ENCODE peak calls at places on chromosome 9, in ten cellular contexts. One of them, this sample, is unnamed.

GRCh38 chr9:133715295-133715865 is 22.8 kb downstream of the SARDH start:
- DNase-seq in adrenal gland: peak
- DNase-seq in heart left ventricle: peak
- DNase-seq in upper lobe of left lung: no peak
- DNase-seq in NB4: peak
- DNase-seq in right lobe of liver: peak
- DNase-seq in transverse colon: no peak
- DNase-seq in A549: no peak
- DNase-seq in stomach: no peak
- DNase-seq in IMR-90: peak
- DNase-seq in this sample: peak

GRCh38 chr9:21583628-21584027 is 101.5 kb upstream of the IFNE start:
- DNase-seq in adrenal gland: no peak
- DNase-seq in heart left ventricle: no peak
- DNase-seq in upper lobe of left lung: no peak
- DNase-seq in NB4: no peak
- DNase-seq in right lobe of liver: no peak
- DNase-seq in transverse colon: no peak
- DNase-seq in A549: no peak
- DNase-seq in stomach: no peak
- DNase-seq in IMR-90: no peak
- DNase-seq in this sample: no peak

GRCh38 chr9:128321343-128321742 is 904 bp downstream of the TRUB2 start:
- DNase-seq in adrenal gland: no peak
- DNase-seq in heart left ventricle: no peak
- DNase-seq in upper lobe of left lung: no peak
- DNase-seq in NB4: no peak
- DNase-seq in right lobe of liver: no peak
- DNase-seq in transverse colon: no peak
- DNase-seq in A549: no peak
- DNase-seq in stomach: no peak
- DNase-seq in IMR-90: no peak
- DNase-seq in this sample: no peak

GRCh38 chr9:105541838-105542237 is 16.1 kb upstream of the FKTN start:
- DNase-seq in adrenal gland: no peak
- DNase-seq in heart left ventricle: no peak
- DNase-seq in upper lobe of left lung: no peak
- DNase-seq in NB4: no peak
- DNase-seq in right lobe of liver: no peak
- DNase-seq in transverse colon: no peak
- DNase-seq in A549: no peak
- DNase-seq in stomach: no peak
- DNase-seq in IMR-90: no peak
- DNase-seq in this sample: no peak

GRCh38 chr9:106111039-106111740 is 416.8 kb downstream of the TMEM38B start:
- DNase-seq in adrenal gland: no peak
- DNase-seq in heart left ventricle: no peak
- DNase-seq in upper lobe of left lung: no peak
- DNase-seq in NB4: no peak
- DNase-seq in right lobe of liver: no peak
- DNase-seq in transverse colon: no peak
- DNase-seq in A549: no peak
- DNase-seq in stomach: no peak
- DNase-seq in IMR-90: no peak
- DNase-seq in this sample: no peak

GRCh38 chr9:21060919-21061561 is 16.7 kb downstream of the IFNB1 start:
- DNase-seq in adrenal gland: no peak
- DNase-seq in heart left ventricle: no peak
- DNase-seq in upper lobe of left lung: no peak
- DNase-seq in NB4: peak
- DNase-seq in right lobe of liver: no peak
- DNase-seq in transverse colon: peak
- DNase-seq in A549: no peak
- DNase-seq in stomach: no peak
- DNase-seq in IMR-90: peak
- DNase-seq in this sample: no peak

GRCh38 chr9:32968101-32969011 is 33.1 kb downstream of the APTX start:
- DNase-seq in adrenal gland: peak
- DNase-seq in heart left ventricle: no peak
- DNase-seq in upper lobe of left lung: peak
- DNase-seq in NB4: peak
- DNase-seq in right lobe of liver: peak
- DNase-seq in transverse colon: peak
- DNase-seq in A549: peak
- DNase-seq in stomach: peak
- DNase-seq in IMR-90: peak
- DNase-seq in this sample: no peak

GRCh38 chr9:1979815-1980367 is 35.3 kb upstream of the SMARCA2 start:
- DNase-seq in adrenal gland: no peak
- DNase-seq in heart left ventricle: no peak
- DNase-seq in upper lobe of left lung: no peak
- DNase-seq in NB4: peak
- DNase-seq in right lobe of liver: peak
- DNase-seq in transverse colon: no peak
- DNase-seq in A549: no peak
- DNase-seq in stomach: no peak
- DNase-seq in IMR-90: peak
- DNase-seq in this sample: no peak

GRCh38 chr9:7173139-7173538 is 415.4 kb downstream of the KDM4C start:
- DNase-seq in adrenal gland: no peak
- DNase-seq in heart left ventricle: no peak
- DNase-seq in upper lobe of left lung: no peak
- DNase-seq in NB4: no peak
- DNase-seq in right lobe of liver: no peak
- DNase-seq in transverse colon: no peak
- DNase-seq in A549: no peak
- DNase-seq in stomach: no peak
- DNase-seq in IMR-90: no peak
- DNase-seq in this sample: no peak

GRCh38 chr9:137506274-137506673 is 43.9 kb downstream of the PNPLA7 start:
- DNase-seq in adrenal gland: no peak
- DNase-seq in heart left ventricle: no peak
- DNase-seq in upper lobe of left lung: no peak
- DNase-seq in NB4: no peak
- DNase-seq in right lobe of liver: no peak
- DNase-seq in transverse colon: no peak
- DNase-seq in A549: peak
- DNase-seq in stomach: peak
- DNase-seq in IMR-90: no peak
- DNase-seq in this sample: peak
- H3K4me3 ChIP-seq in adrenal gland: no peak
- H3K4me3 ChIP-seq in heart left ventricle: no peak
- H3K4me3 ChIP-seq in upper lobe of left lung: no peak
- H3K4me3 ChIP-seq in NB4: no peak
- H3K4me3 ChIP-seq in right lobe of liver: no peak
- H3K4me3 ChIP-seq in transverse colon: no peak
- H3K4me3 ChIP-seq in A549: no peak
- H3K4me3 ChIP-seq in stomach: no peak
- H3K4me3 ChIP-seq in IMR-90: no peak
- H3K4me3 ChIP-seq in this sample: no peak

DNA sequence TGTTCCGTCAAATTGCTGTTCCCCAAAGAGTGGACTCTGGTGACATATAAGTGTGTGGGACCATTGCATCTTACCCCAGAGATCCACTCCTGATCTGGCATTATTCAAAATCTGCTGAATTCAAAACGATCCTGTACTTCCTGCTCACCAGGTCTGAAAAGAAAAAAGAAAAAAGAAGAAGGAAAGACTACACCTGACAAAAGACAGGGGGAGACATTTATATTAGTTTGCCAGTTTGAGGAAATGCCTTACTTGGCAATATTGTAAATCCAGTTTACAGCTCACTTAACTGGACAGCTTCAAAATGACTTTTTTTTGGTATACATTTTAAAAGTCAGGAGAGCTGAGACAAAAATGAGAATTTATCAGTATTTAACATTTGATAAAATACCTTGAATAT is 15.0 kb upstream of the GRHPR start:
- DNase-seq in adrenal gland: no peak
- DNase-seq in heart left ventricle: no peak
- DNase-seq in upper lobe of left lung: no peak
- DNase-seq in NB4: no peak
- DNase-seq in right lobe of liver: no peak
- DNase-seq in transverse colon: no peak
- DNase-seq in A549: peak
- DNase-seq in stomach: no peak
- DNase-seq in IMR-90: no peak
- DNase-seq in this sample: no peak
- TF ChIP-seq CTCF in adrenal gland: no peak
- TF ChIP-seq CTCF in heart left ventricle: no peak
- TF ChIP-seq CTCF in upper lobe of left lung: no peak
- TF ChIP-seq CTCF in NB4: no peak
- TF ChIP-seq CTCF in right lobe of liver: peak
- TF ChIP-seq CTCF in transverse colon: no peak
- TF ChIP-seq CTCF in A549: peak
- TF ChIP-seq CTCF in stomach: no peak
- TF ChIP-seq CTCF in IMR-90: peak
- TF ChIP-seq CTCF in this sample: peak

GRCh38 chr9:111483862-111484563 is at the start of gene ECPAS:
- DNase-seq in adrenal gland: peak
- DNase-seq in heart left ventricle: peak
- DNase-seq in upper lobe of left lung: peak
- DNase-seq in NB4: peak
- DNase-seq in right lobe of liver: peak
- DNase-seq in transverse colon: peak
- DNase-seq in A549: peak
- DNase-seq in stomach: peak
- DNase-seq in IMR-90: peak
- DNase-seq in this sample: peak
- TF ChIP-seq POLR2A in adrenal gland: no peak
- TF ChIP-seq POLR2A in heart left ventricle: peak
- TF ChIP-seq POLR2A in upper lobe of left lung: no peak
- TF ChIP-seq POLR2A in NB4: peak
- TF ChIP-seq POLR2A in right lobe of liver: peak
- TF ChIP-seq POLR2A in transverse colon: peak
- TF ChIP-seq POLR2A in A549: peak
- TF ChIP-seq POLR2A in stomach: no peak
- TF ChIP-seq POLR2A in IMR-90: peak
- TF ChIP-seq POLR2A in this sample: no peak

GRCh38 chr9:126514037-126514821 is 99.5 kb upstream of the LMX1B start:
- DNase-seq in adrenal gland: peak
- DNase-seq in heart left ventricle: peak
- DNase-seq in upper lobe of left lung: peak
- DNase-seq in NB4: peak
- DNase-seq in right lobe of liver: peak
- DNase-seq in transverse colon: peak
- DNase-seq in A549: peak
- DNase-seq in stomach: peak
- DNase-seq in IMR-90: peak
- DNase-seq in this sample: peak
- H3K4me3 ChIP-seq in adrenal gland: no peak
- H3K4me3 ChIP-seq in heart left ventricle: peak
- H3K4me3 ChIP-seq in upper lobe of left lung: no peak
- H3K4me3 ChIP-seq in NB4: no peak
- H3K4me3 ChIP-seq in right lobe of liver: no peak
- H3K4me3 ChIP-seq in transverse colon: no peak
- H3K4me3 ChIP-seq in A549: peak
- H3K4me3 ChIP-seq in stomach: peak
- H3K4me3 ChIP-seq in IMR-90: no peak
- H3K4me3 ChIP-seq in this sample: peak

DNA sequence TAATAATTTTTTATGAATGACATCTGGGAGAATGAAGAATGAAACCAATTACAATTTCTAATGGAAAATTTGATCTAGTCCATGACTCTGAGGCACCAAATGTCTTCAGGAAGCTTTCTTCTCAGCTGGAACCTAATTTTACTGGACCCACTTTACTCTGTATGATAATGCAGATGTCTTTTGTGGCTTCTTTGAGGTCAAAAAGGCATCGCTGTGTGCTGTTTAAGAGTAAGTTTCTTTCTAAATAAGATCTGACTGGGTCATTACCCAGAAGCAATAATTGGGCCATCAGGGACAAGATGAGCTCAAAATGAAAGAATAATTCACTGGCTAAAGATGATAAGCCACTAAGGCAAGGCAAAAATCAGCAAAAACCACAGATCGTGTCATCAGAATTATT is 633.4 kb downstream of the PSAT1 start:
- DNase-seq in adrenal gland: no peak
- DNase-seq in heart left ventricle: no peak
- DNase-seq in upper lobe of left lung: no peak
- DNase-seq in NB4: no peak
- DNase-seq in right lobe of liver: no peak
- DNase-seq in transverse colon: no peak
- DNase-seq in A549: no peak
- DNase-seq in stomach: no peak
- DNase-seq in IMR-90: no peak
- DNase-seq in this sample: no peak
- TF ChIP-seq CTCF in adrenal gland: no peak
- TF ChIP-seq CTCF in heart left ventricle: no peak
- TF ChIP-seq CTCF in upper lobe of left lung: no peak
- TF ChIP-seq CTCF in NB4: no peak
- TF ChIP-seq CTCF in right lobe of liver: no peak
- TF ChIP-seq CTCF in transverse colon: no peak
- TF ChIP-seq CTCF in A549: no peak
- TF ChIP-seq CTCF in stomach: no peak
- TF ChIP-seq CTCF in IMR-90: no peak
- TF ChIP-seq CTCF in this sample: no peak

DNA sequence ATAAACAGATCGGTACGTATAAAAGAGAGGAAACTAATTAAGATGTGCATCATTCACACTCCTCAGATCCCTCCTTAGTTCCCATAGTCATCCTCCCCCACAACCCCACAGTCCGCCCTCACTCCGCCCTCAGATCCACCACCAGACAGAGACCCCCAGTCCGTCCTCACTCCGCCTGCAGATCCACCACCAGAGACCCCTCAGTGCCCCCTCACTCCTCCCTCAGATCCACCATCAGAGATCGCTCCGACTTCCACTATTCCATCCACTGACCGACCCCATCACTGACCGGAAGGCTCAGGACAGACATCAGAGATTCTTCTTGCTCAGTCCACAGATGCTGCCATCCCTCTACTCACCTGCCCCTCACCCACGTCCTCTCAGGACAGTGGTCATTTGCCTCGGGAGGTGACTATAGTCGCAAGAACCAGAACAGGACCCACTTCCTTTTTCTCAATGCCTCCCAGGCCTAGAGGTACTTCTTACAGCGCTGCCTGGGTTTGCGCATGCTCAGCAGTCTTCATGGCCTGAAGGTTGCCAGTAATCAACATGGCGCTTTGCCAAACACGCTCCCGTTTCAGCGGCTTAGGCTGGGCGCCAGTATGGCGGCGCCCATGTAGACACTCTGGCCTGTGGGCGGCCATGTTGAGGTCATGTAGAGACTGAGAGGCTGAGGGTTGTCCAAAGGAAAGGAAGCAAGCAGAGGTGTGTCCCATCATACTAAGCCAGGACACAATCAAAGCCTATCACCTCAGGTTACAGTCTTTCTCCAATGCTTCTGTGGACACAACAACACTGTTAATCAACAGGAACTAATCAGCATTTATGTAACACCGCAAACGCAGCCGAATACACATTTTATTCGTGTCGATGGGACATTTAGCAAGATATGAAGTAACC is at the start of gene ZNF484:
- DNase-seq in adrenal gland: peak
- DNase-seq in heart left ventricle: peak
- DNase-seq in upper lobe of left lung: peak
- DNase-seq in NB4: peak
- DNase-seq in right lobe of liver: peak
- DNase-seq in transverse colon: peak
- DNase-seq in A549: peak
- DNase-seq in stomach: peak
- DNase-seq in IMR-90: peak
- DNase-seq in this sample: peak
- TF ChIP-seq POLR2A in adrenal gland: no peak
- TF ChIP-seq POLR2A in heart left ventricle: peak
- TF ChIP-seq POLR2A in upper lobe of left lung: no peak
- TF ChIP-seq POLR2A in NB4: peak
- TF ChIP-seq POLR2A in right lobe of liver: peak
- TF ChIP-seq POLR2A in transverse colon: peak
- TF ChIP-seq POLR2A in A549: no peak
- TF ChIP-seq POLR2A in stomach: no peak
- TF ChIP-seq POLR2A in IMR-90: peak
- TF ChIP-seq POLR2A in this sample: no peak

GRCh38 chr9:5511476-5511875 is 1.1 kb downstream of the PDCD1LG2 start:
- DNase-seq in adrenal gland: no peak
- DNase-seq in heart left ventricle: no peak
- DNase-seq in upper lobe of left lung: no peak
- DNase-seq in NB4: no peak
- DNase-seq in right lobe of liver: no peak
- DNase-seq in transverse colon: no peak
- DNase-seq in A549: no peak
- DNase-seq in stomach: no peak
- DNase-seq in IMR-90: no peak
- DNase-seq in this sample: no peak
- H3K4me3 ChIP-seq in adrenal gland: no peak
- H3K4me3 ChIP-seq in heart left ventricle: peak
- H3K4me3 ChIP-seq in upper lobe of left lung: peak
- H3K4me3 ChIP-seq in NB4: no peak
- H3K4me3 ChIP-seq in right lobe of liver: peak
- H3K4me3 ChIP-seq in transverse colon: no peak
- H3K4me3 ChIP-seq in A549: no peak
- H3K4me3 ChIP-seq in stomach: no peak
- H3K4me3 ChIP-seq in IMR-90: peak
- H3K4me3 ChIP-seq in this sample: peak

This sample was measured in spleen.